ENCODE peak calls at places on chromosomes 16 and 17, in four cellular contexts. One of them, this sample, is unnamed.

GRCh38 chr16:50531359-50531758 is 16.8 kb upstream of the NKD1 start:
- DNase-seq in endothelial cell of umbilical vein: no peak
- DNase-seq in ovary: no peak
- DNase-seq in A549: no peak
- DNase-seq in this sample: no peak

GRCh38 chr16:84785843-84786538 is 33.8 kb upstream of the CRISPLD2 start:
- DNase-seq in endothelial cell of umbilical vein: peak; percentile 6
- DNase-seq in ovary: peak; percentile 67
- DNase-seq in A549: no peak
- DNase-seq in this sample: no peak

GRCh38 chr16:68230176-68230571 is 5.8 kb downstream of the ESRP2 start:
- DNase-seq in ovary: no peak
- DNase-seq in A549: no peak
- DNase-seq in endothelial cell of umbilical vein: no peak
- DNase-seq in this sample: no peak

GRCh38 chr16:84241778-84242177 is 2.0 kb upstream of the KCNG4 start:
- DNase-seq in A549: no peak
- DNase-seq in endothelial cell of umbilical vein: no peak
- DNase-seq in ovary: no peak
- DNase-seq in this sample: no peak

GRCh38 chr17:81885869-81886548 is 5.4 kb downstream of the ALYREF start:
- DNase-seq in endothelial cell of umbilical vein: no peak
- DNase-seq in A549: no peak
- DNase-seq in ovary: no peak
- DNase-seq in this sample: no peak

GRCh38 chr16:81446318-81447275 is 2.0 kb downstream of the CMIP start:
- DNase-seq in A549: peak; percentile 79
- DNase-seq in ovary: no peak
- DNase-seq in endothelial cell of umbilical vein: peak; percentile 35
- DNase-seq in this sample: peak; percentile 43

GRCh38 chr16:30931068-30931655 is 7.8 kb downstream of the FBXL19 start:
- DNase-seq in A549: no peak
- DNase-seq in endothelial cell of umbilical vein: no peak
- DNase-seq in ovary: no peak
- DNase-seq in this sample: no peak

GRCh38 chr16:8796469-8797363 is 723 bp downstream of the TMEM186 start:
- DNase-seq in A549: no peak
- DNase-seq in ovary: no peak
- DNase-seq in endothelial cell of umbilical vein: no peak
- DNase-seq in this sample: no peak

GRCh38 chr16:57045694-57046381 is 46.5 kb upstream of the CPNE2 start:
- DNase-seq in ovary: peak; percentile 81
- DNase-seq in endothelial cell of umbilical vein: peak; percentile 75
- DNase-seq in A549: peak; percentile 56
- DNase-seq in this sample: peak; percentile 63

GRCh38 chr17:62791235-62792121 is 16.6 kb downstream of the MARCHF10 start:
- DNase-seq in endothelial cell of umbilical vein: no peak
- DNase-seq in A549: peak; percentile 65
- DNase-seq in ovary: no peak
- DNase-seq in this sample: no peak

GRCh38 chr16:24876231-24876630 is 30.5 kb downstream of the SLC5A11 start:
- DNase-seq in endothelial cell of umbilical vein: no peak
- DNase-seq in A549: no peak
- DNase-seq in ovary: no peak
- DNase-seq in this sample: no peak

GRCh38 chr17:50258647-50259483 is 15.4 kb upstream of the TMEM92 start:
- DNase-seq in endothelial cell of umbilical vein: no peak
- DNase-seq in ovary: peak; percentile 58
- DNase-seq in A549: no peak
- DNase-seq in this sample: peak; percentile 69

GRCh38 chr16:70781800-70782199 is 19.2 kb downstream of the VAC14 start:
- DNase-seq in A549: no peak
- DNase-seq in ovary: no peak
- DNase-seq in endothelial cell of umbilical vein: no peak
- DNase-seq in this sample: no peak

GRCh38 chr17:12568358-12569251 is 97.1 kb upstream of the MYOCD start:
- DNase-seq in endothelial cell of umbilical vein: no peak
- DNase-seq in ovary: no peak
- DNase-seq in A549: no peak
- DNase-seq in this sample: no peak

GRCh38 chr17:69412336-69412735 is 2.2 kb upstream of the MAP2K6 start:
- DNase-seq in endothelial cell of umbilical vein: no peak
- DNase-seq in A549: no peak
- DNase-seq in ovary: no peak
- DNase-seq in this sample: no peak

GRCh38 chr17:76265624-76266243 is 586 bp downstream of the UBALD2 start:
- DNase-seq in endothelial cell of umbilical vein: peak; percentile 36
- DNase-seq in ovary: peak; percentile 82
- DNase-seq in A549: no peak
- DNase-seq in this sample: peak; percentile 50

GRCh38 chr17:5249615-5250014 is 15.0 kb upstream of the SCIMP start:
- DNase-seq in ovary: no peak
- DNase-seq in A549: peak; percentile 83
- DNase-seq in endothelial cell of umbilical vein: peak; percentile 75
- DNase-seq in this sample: peak; percentile 51

GRCh38 chr17:40307001-40307690 is 1.8 kb upstream of the RARA start:
- DNase-seq in ovary: no peak
- DNase-seq in A549: no peak
- DNase-seq in endothelial cell of umbilical vein: no peak
- DNase-seq in this sample: peak; percentile 51

GRCh38 chr16:50096791-50097190 is 31.0 kb downstream of the HEATR3 start:
- DNase-seq in ovary: no peak
- DNase-seq in endothelial cell of umbilical vein: no peak
- DNase-seq in A549: no peak
- DNase-seq in this sample: no peak

GRCh38 chr16:15837761-15838160 is 19.1 kb downstream of the MYH11 start:
- DNase-seq in endothelial cell of umbilical vein: no peak
- DNase-seq in ovary: no peak
- DNase-seq in A549: no peak
- DNase-seq in this sample: no peak

GRCh38 chr17:50642722-50643656 is 8.3 kb downstream of the ABCC3 start:
- DNase-seq in endothelial cell of umbilical vein: no peak
- DNase-seq in ovary: no peak
- DNase-seq in A549: no peak
- DNase-seq in this sample: no peak

GRCh38 chr17:66466933-66467367 is 164.5 kb downstream of the PRKCA start:
- DNase-seq in A549: peak; percentile 97
- DNase-seq in endothelial cell of umbilical vein: peak; percentile 94
- DNase-seq in ovary: no peak
- DNase-seq in this sample: peak; percentile 65

GRCh38 chr16:70556063-70556462 is 32.4 kb downstream of the SF3B3 start:
- DNase-seq in ovary: no peak
- DNase-seq in endothelial cell of umbilical vein: no peak
- DNase-seq in A549: no peak
- DNase-seq in this sample: no peak

GRCh38 chr17:39675390-39676082 is 7.3 kb downstream of the PNMT start:
- DNase-seq in ovary: no peak
- DNase-seq in A549: no peak
- DNase-seq in endothelial cell of umbilical vein: no peak
- DNase-seq in this sample: no peak

GRCh38 chr17:37610971-37611370 is 1.8 kb upstream of the SYNRG start:
- DNase-seq in endothelial cell of umbilical vein: no peak
- DNase-seq in ovary: no peak
- DNase-seq in A549: no peak
- DNase-seq in this sample: no peak

GRCh38 chr16:64167851-64168770 is 953.8 kb downstream of the CDH11 start:
- DNase-seq in endothelial cell of umbilical vein: no peak
- DNase-seq in A549: no peak
- DNase-seq in ovary: no peak
- DNase-seq in this sample: no peak

GRCh38 chr17:27206447-27206846 is 87.5 kb upstream of the WSB1 start:
- DNase-seq in A549: no peak
- DNase-seq in ovary: no peak
- DNase-seq in endothelial cell of umbilical vein: no peak
- DNase-seq in this sample: no peak

GRCh38 chr17:58330544-58330996 is 2.0 kb upstream of the TSPOAP1 start:
- DNase-seq in A549: no peak
- DNase-seq in endothelial cell of umbilical vein: no peak
- DNase-seq in ovary: no peak
- DNase-seq in this sample: no peak

GRCh38 chr17:47839071-47839470 is 2.0 kb downstream of the SCRN2 start:
- DNase-seq in ovary: no peak
- DNase-seq in A549: no peak
- DNase-seq in endothelial cell of umbilical vein: no peak
- DNase-seq in this sample: no peak

GRCh38 chr17:76179496-76180467 is 38.7 kb upstream of the FOXJ1 start:
- DNase-seq in endothelial cell of umbilical vein: no peak
- DNase-seq in ovary: no peak
- DNase-seq in A549: no peak
- DNase-seq in this sample: no peak

GRCh38 chr17:43368740-43369506 is 29.9 kb upstream of the ARL4D start:
- DNase-seq in ovary: peak; percentile 88
- DNase-seq in A549: peak; percentile 77
- DNase-seq in endothelial cell of umbilical vein: peak; percentile 77
- DNase-seq in this sample: peak; percentile 85

GRCh38 chr17:43366809-43367587 is 31.8 kb upstream of the ARL4D start:
- DNase-seq in endothelial cell of umbilical vein: no peak
- DNase-seq in A549: no peak
- DNase-seq in ovary: peak; percentile 60
- DNase-seq in this sample: peak; percentile 37

GRCh38 chr17:43369986-43370385 is 28.8 kb upstream of the ARL4D start:
- DNase-seq in endothelial cell of umbilical vein: no peak
- DNase-seq in ovary: no peak
- DNase-seq in A549: no peak
- DNase-seq in this sample: peak; percentile 10

GRCh38 chr17:43365356-43365755 is 33.4 kb upstream of the ARL4D start:
- DNase-seq in endothelial cell of umbilical vein: no peak
- DNase-seq in ovary: no peak
- DNase-seq in A549: no peak
- DNase-seq in this sample: no peak

GRCh38 chr17:43367588-43368242 is 31.1 kb upstream of the ARL4D start:
- DNase-seq in endothelial cell of umbilical vein: no peak
- DNase-seq in A549: peak; percentile 90
- DNase-seq in ovary: no peak
- DNase-seq in this sample: no peak
- TF ChIP-seq POLR2A in endothelial cell of umbilical vein: peak; percentile 100
- TF ChIP-seq POLR2A in A549: peak; percentile 97
- TF ChIP-seq POLR2A in ovary: no peak
- TF ChIP-seq POLR2A in this sample: no peak

DNA sequence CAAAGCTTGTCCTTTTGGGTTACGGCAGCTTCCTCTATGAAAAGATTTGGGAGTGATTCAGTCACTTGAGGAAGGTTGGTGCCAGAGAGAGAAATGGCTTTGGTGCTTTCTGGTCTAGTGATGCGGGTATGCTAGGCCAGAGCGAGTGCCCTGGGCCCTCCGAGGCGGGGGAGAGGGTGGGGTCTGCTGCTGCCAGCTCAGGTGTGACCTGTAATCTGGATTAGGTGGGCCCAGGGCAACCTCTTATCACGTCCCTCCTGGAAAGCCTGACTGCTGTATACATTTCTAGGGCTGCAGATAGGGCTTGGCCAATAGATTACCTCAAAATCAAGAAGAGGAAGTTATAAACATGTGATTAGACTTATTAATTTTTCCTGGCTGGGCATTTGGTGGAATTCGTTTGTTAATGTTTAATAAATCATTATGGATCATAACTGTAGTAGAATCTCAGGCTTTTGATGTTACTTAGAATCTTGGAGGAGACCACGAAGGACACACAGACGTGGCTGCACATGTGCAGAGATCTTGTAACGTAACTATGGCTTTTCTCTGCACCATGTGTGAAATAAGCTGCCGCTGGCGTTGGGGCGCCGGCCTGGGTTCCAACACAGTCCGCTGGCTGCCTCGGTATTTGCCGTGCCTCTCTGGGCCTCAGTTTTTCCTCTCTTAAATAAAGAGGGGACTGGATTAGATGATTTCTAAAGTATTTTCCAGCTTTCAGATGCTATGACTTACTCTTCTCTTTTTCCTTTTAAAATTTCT is 1.2 kb downstream of the IRF8 start:
- DNase-seq in endothelial cell of umbilical vein: no peak
- DNase-seq in A549: no peak
- DNase-seq in ovary: no peak
- DNase-seq in this sample: no peak
- H3K4me1 ChIP-seq in endothelial cell of umbilical vein: peaks cover 8% of the 10 kb centered on the region
- H3K4me1 ChIP-seq in A549: no peaks in the 10 kb centered on the region
- H3K4me1 ChIP-seq in ovary: peaks cover 5% of the 10 kb centered on the region
- H3K4me1 ChIP-seq in this sample: no peaks in the 10 kb centered on the region

GRCh38 chr17:28317965-28318758 is 838 bp upstream of the TMEM97 start:
- DNase-seq in endothelial cell of umbilical vein: peak; percentile 6
- DNase-seq in A549: no peak
- DNase-seq in ovary: no peak
- DNase-seq in this sample: no peak

GRCh38 chr17:28317099-28317964 is 1.7 kb upstream of the TMEM97 start:
- DNase-seq in A549: no peak
- DNase-seq in ovary: no peak
- DNase-seq in endothelial cell of umbilical vein: no peak
- DNase-seq in this sample: no peak

GRCh38 chr17:28315846-28316705 is 2.9 kb upstream of the TMEM97 start:
- DNase-seq in ovary: no peak
- DNase-seq in endothelial cell of umbilical vein: no peak
- DNase-seq in A549: no peak
- DNase-seq in this sample: no peak

GRCh38 chr17:28320215-28321061 is 1.4 kb downstream of the TMEM97 start:
- DNase-seq in A549: no peak
- DNase-seq in ovary: no peak
- DNase-seq in endothelial cell of umbilical vein: no peak
- DNase-seq in this sample: no peak

GRCh38 chr17:28318759-28319660 is at the start of gene TMEM97:
- DNase-seq in A549: peak; percentile 98
- DNase-seq in endothelial cell of umbilical vein: peak; percentile 98
- DNase-seq in ovary: peak; percentile 97
- DNase-seq in this sample: peak; percentile 94
- TF ChIP-seq POLR2A in A549: peak; percentile 80
- TF ChIP-seq POLR2A in endothelial cell of umbilical vein: peak; percentile 47
- TF ChIP-seq POLR2A in ovary: no peak
- TF ChIP-seq POLR2A in this sample: peak; percentile 33

DNA sequence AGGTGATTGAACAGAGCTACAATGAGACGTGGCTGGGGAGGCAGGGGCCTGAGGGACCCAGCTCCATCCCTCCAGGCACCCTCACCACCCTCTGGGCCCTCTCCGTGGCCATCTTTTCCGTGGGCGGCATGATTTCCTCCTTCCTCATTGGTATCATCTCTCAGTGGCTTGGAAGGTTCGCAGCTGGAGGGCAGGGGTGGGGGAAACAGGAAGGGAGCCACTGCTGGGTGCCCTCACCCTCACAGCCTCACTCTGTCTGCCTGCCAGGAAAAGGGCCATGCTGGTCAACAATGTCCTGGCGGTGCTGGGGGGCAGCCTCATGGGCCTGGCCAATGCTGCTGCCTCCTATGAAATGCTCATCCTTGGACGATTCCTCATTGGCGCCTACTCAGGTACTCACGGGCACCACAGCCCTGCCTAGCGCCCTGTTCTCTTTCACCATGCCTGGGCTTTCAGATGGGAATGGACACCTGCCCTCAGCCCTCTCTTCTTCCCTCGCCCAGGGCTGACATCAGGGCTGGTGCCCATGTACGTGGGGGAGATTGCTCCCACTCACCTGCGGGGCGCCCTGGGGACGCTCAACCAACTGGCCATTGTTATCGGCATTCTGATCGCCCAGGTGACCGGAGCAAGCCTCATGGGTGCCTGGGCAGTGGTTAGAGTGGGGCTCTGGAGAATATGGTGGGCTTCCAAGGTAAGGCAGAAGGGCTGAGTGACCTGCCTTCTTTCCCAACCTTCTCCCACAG is 2.1 kb downstream of the SLC2A4 start:
- DNase-seq in A549: no peak
- DNase-seq in ovary: no peak
- DNase-seq in endothelial cell of umbilical vein: no peak
- DNase-seq in this sample: no peak
- H3K4me1 ChIP-seq in A549: peaks cover 11% of the 10 kb centered on the region
- H3K4me1 ChIP-seq in ovary: peaks cover 6% of the 10 kb centered on the region
- H3K4me1 ChIP-seq in endothelial cell of umbilical vein: peaks cover 9% of the 10 kb centered on the region
- H3K4me1 ChIP-seq in this sample: peaks cover 16% of the 10 kb centered on the region

This sample was measured in uterus.